ENCODE peak calls at places on chromosomes 12 and 14, in seven cellular contexts. One of them, this sample, is unnamed.

GRCh38 chr12:131896811-131897270 is 2.4 kb downstream of the ULK1 start:
- DNase-seq in body of pancreas: no peak
- DNase-seq in breast epithelium: no peak
- DNase-seq in heart left ventricle: no peak
- DNase-seq in adrenal gland: no peak
- DNase-seq in IMR-90: no peak
- DNase-seq in uterus: no peak
- DNase-seq in this sample: no peak

GRCh38 chr12:124385219-124385969 is 90.5 kb downstream of the RFLNA start:
- DNase-seq in breast epithelium: no peak
- DNase-seq in adrenal gland: no peak
- DNase-seq in IMR-90: peak; percentile 85
- DNase-seq in heart left ventricle: no peak
- DNase-seq in uterus: peak; percentile 83
- DNase-seq in body of pancreas: no peak
- DNase-seq in this sample: no peak

GRCh38 chr14:60723218-60724079 is 702 bp downstream of the SIX4 start:
- DNase-seq in uterus: peak; percentile 27
- DNase-seq in breast epithelium: peak; percentile 57
- DNase-seq in heart left ventricle: peak; percentile 33
- DNase-seq in adrenal gland: peak; percentile 50
- DNase-seq in IMR-90: peak; percentile 62
- DNase-seq in body of pancreas: peak; percentile 56
- DNase-seq in this sample: peak; percentile 38

GRCh38 chr14:103101964-103102688 is 7.6 kb downstream of the EXOC3L4 start:
- DNase-seq in body of pancreas: no peak
- DNase-seq in breast epithelium: no peak
- DNase-seq in heart left ventricle: no peak
- DNase-seq in IMR-90: no peak
- DNase-seq in uterus: no peak
- DNase-seq in adrenal gland: no peak
- DNase-seq in this sample: no peak

GRCh38 chr14:103057028-103057371 is 349 bp downstream of the CDC42BPB start:
- DNase-seq in IMR-90: no peak
- DNase-seq in uterus: no peak
- DNase-seq in body of pancreas: peak; percentile 42
- DNase-seq in heart left ventricle: peak; percentile 55
- DNase-seq in adrenal gland: no peak
- DNase-seq in breast epithelium: no peak
- DNase-seq in this sample: no peak

GRCh38 chr12:100528471-100529139 is 44.9 kb upstream of the GAS2L3 start:
- DNase-seq in body of pancreas: no peak
- DNase-seq in adrenal gland: no peak
- DNase-seq in heart left ventricle: no peak
- DNase-seq in IMR-90: no peak
- DNase-seq in breast epithelium: no peak
- DNase-seq in uterus: no peak
- DNase-seq in this sample: no peak

GRCh38 chr12:76379261-76379660 is 31.0 kb upstream of the BBS10 start:
- DNase-seq in uterus: no peak
- DNase-seq in breast epithelium: no peak
- DNase-seq in adrenal gland: no peak
- DNase-seq in body of pancreas: no peak
- DNase-seq in heart left ventricle: no peak
- DNase-seq in IMR-90: no peak
- DNase-seq in this sample: no peak

GRCh38 chr12:92078167-92079053 is 67.2 kb downstream of the BTG1 start:
- DNase-seq in uterus: peak; percentile 67
- DNase-seq in adrenal gland: no peak
- DNase-seq in IMR-90: peak; percentile 96
- DNase-seq in breast epithelium: no peak
- DNase-seq in heart left ventricle: no peak
- DNase-seq in body of pancreas: no peak
- DNase-seq in this sample: no peak

GRCh38 chr12:116687888-116688287 is 50.0 kb downstream of the SPRING1 start:
- DNase-seq in body of pancreas: peak; percentile 35
- DNase-seq in IMR-90: no peak
- DNase-seq in adrenal gland: peak; percentile 46
- DNase-seq in heart left ventricle: peak; percentile 54
- DNase-seq in uterus: peak; percentile 33
- DNase-seq in breast epithelium: no peak
- DNase-seq in this sample: no peak

GRCh38 chr12:65561798-65562382 is 262.4 kb upstream of the HMGA2 start:
- DNase-seq in uterus: no peak
- DNase-seq in body of pancreas: no peak
- DNase-seq in adrenal gland: no peak
- DNase-seq in IMR-90: peak; percentile 93
- DNase-seq in breast epithelium: no peak
- DNase-seq in heart left ventricle: no peak
- DNase-seq in this sample: no peak

GRCh38 chr14:58082011-58082410 is 70.0 kb downstream of the ARMH4 start:
- DNase-seq in heart left ventricle: no peak
- DNase-seq in body of pancreas: no peak
- DNase-seq in breast epithelium: no peak
- DNase-seq in IMR-90: peak; percentile 51
- DNase-seq in adrenal gland: no peak
- DNase-seq in uterus: no peak
- DNase-seq in this sample: no peak

GRCh38 chr12:56931474-56931978 is 2.7 kb downstream of the SDR9C7 start:
- DNase-seq in breast epithelium: no peak
- DNase-seq in uterus: no peak
- DNase-seq in adrenal gland: no peak
- DNase-seq in body of pancreas: no peak
- DNase-seq in IMR-90: peak; percentile 57
- DNase-seq in heart left ventricle: no peak
- DNase-seq in this sample: no peak

GRCh38 chr14:66403183-66403582 is 83.0 kb upstream of the CCDC196 start:
- DNase-seq in uterus: no peak
- DNase-seq in body of pancreas: no peak
- DNase-seq in breast epithelium: no peak
- DNase-seq in adrenal gland: no peak
- DNase-seq in IMR-90: peak; percentile 28
- DNase-seq in heart left ventricle: no peak
- DNase-seq in this sample: no peak

GRCh38 chr12:1691123-1692007 is 495 bp downstream of the ADIPOR2 start:
- DNase-seq in adrenal gland: peak; percentile 55
- DNase-seq in body of pancreas: no peak
- DNase-seq in heart left ventricle: peak; percentile 65
- DNase-seq in uterus: peak; percentile 32
- DNase-seq in breast epithelium: no peak
- DNase-seq in IMR-90: no peak
- DNase-seq in this sample: peak; percentile 21

GRCh38 chr14:21227981-21228380 is 41.3 kb downstream of the HNRNPC start:
- DNase-seq in breast epithelium: no peak
- DNase-seq in body of pancreas: no peak
- DNase-seq in IMR-90: no peak
- DNase-seq in heart left ventricle: no peak
- DNase-seq in adrenal gland: no peak
- DNase-seq in uterus: no peak
- DNase-seq in this sample: no peak

GRCh38 chr12:12723147-12723680 is 6.0 kb downstream of the CDKN1B start:
- DNase-seq in uterus: no peak
- DNase-seq in IMR-90: peak; percentile 37
- DNase-seq in body of pancreas: no peak
- DNase-seq in breast epithelium: no peak
- DNase-seq in adrenal gland: no peak
- DNase-seq in heart left ventricle: no peak
- DNase-seq in this sample: no peak

DNA sequence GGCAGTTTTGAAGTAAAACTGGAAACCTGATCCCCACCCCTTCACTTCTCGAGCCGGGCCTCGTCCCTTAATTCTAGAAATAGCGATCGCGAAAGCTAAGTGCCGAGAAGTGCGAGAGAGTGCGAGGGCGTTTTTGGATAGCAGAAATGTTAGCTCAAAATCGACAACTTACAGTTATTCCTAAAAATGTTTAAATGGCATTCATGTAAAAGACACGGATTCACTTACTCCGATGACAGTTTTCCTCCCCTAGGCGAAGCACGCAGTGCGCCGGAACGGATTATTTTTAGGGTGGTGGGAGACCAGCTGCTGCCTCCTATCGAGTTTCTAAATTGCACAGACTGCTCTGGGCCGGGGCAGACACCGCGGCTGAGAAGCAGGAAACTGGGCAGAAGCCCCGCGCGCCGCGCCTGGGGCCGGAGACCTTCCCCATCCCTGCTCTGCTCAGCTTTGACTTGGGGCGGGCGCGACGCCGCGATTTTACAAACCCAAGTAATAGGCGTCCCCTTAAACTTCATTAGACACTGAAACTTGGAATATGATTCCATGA is at the start of gene ABCC9:
- DNase-seq in breast epithelium: no peak
- DNase-seq in uterus: peak; percentile 63
- DNase-seq in heart left ventricle: peak; percentile 76
- DNase-seq in IMR-90: peak; percentile 33
- DNase-seq in body of pancreas: peak; percentile 61
- DNase-seq in adrenal gland: peak; percentile 47
- DNase-seq in this sample: peak; percentile 30
- TF ChIP-seq POLR2A in breast epithelium: no peak
- TF ChIP-seq POLR2A in uterus: peak; percentile 45
- TF ChIP-seq POLR2A in heart left ventricle: peak; percentile 54
- TF ChIP-seq POLR2A in IMR-90: no peak
- TF ChIP-seq POLR2A in body of pancreas: no peak
- TF ChIP-seq POLR2A in adrenal gland: no peak
- TF ChIP-seq POLR2A in this sample: no peak

DNA sequence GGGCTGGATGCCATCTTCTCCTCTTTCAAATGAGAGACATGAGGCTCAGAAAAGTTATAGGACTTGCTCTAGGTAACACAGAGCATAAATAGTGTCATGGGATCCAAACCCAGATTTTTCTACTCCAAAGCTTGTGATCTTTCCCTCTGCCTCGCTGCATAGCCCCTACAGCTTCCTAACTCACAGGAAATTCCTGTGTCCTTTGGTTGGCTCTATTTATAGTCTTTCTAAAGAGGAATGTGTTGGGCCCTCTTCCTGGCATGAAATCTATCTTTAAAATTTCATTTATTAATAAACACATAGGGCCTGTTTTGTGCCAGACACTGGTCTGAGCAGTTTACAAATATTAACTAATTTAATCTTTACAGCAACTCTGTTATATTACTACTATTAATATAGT is 9.8 kb upstream of the KCNA5 start:
- DNase-seq in heart left ventricle: no peak
- DNase-seq in breast epithelium: no peak
- DNase-seq in adrenal gland: no peak
- DNase-seq in body of pancreas: no peak
- DNase-seq in uterus: no peak
- DNase-seq in IMR-90: no peak
- DNase-seq in this sample: no peak
- H3K27ac ChIP-seq in heart left ventricle: no peak overlapping the region
- H3K27ac ChIP-seq in breast epithelium: no peak overlapping the region
- H3K27ac ChIP-seq in adrenal gland: no peak overlapping the region
- H3K27ac ChIP-seq in body of pancreas: no peak overlapping the region
- H3K27ac ChIP-seq in uterus: no peak overlapping the region
- H3K27ac ChIP-seq in IMR-90: no peak overlapping the region
- H3K27ac ChIP-seq in this sample: no peak overlapping the region

GRCh38 chr14:69654109-69654508 is 42.7 kb downstream of the SUSD6 start:
- DNase-seq in heart left ventricle: no peak
- DNase-seq in adrenal gland: peak; percentile 50
- DNase-seq in IMR-90: no peak
- DNase-seq in breast epithelium: no peak
- DNase-seq in body of pancreas: no peak
- DNase-seq in uterus: no peak
- DNase-seq in this sample: peak; percentile 75

GRCh38 chr14:69651653-69652052 is 40.3 kb downstream of the SUSD6 start:
- DNase-seq in adrenal gland: no peak
- DNase-seq in heart left ventricle: no peak
- DNase-seq in breast epithelium: no peak
- DNase-seq in IMR-90: peak; percentile 28
- DNase-seq in uterus: no peak
- DNase-seq in body of pancreas: no peak
- DNase-seq in this sample: no peak

GRCh38 chr14:69648480-69649414 is 37.4 kb downstream of the SUSD6 start:
- DNase-seq in heart left ventricle: no peak
- DNase-seq in breast epithelium: no peak
- DNase-seq in body of pancreas: no peak
- DNase-seq in IMR-90: peak; percentile 93
- DNase-seq in adrenal gland: no peak
- DNase-seq in uterus: no peak
- DNase-seq in this sample: no peak

GRCh38 chr14:69650948-69651369 is 39.6 kb downstream of the SUSD6 start:
- DNase-seq in uterus: no peak
- DNase-seq in breast epithelium: peak; percentile 61
- DNase-seq in body of pancreas: no peak
- DNase-seq in adrenal gland: no peak
- DNase-seq in IMR-90: no peak
- DNase-seq in heart left ventricle: no peak
- DNase-seq in this sample: no peak

GRCh38 chr14:69652942-69653680 is 41.7 kb downstream of the SUSD6 start:
- DNase-seq in uterus: no peak
- DNase-seq in body of pancreas: no peak
- DNase-seq in IMR-90: peak; percentile 47
- DNase-seq in adrenal gland: peak; percentile 44
- DNase-seq in breast epithelium: no peak
- DNase-seq in heart left ventricle: no peak
- DNase-seq in this sample: no peak
- TF ChIP-seq POLR2A in uterus: no peak
- TF ChIP-seq POLR2A in body of pancreas: no peak
- TF ChIP-seq POLR2A in IMR-90: no peak
- TF ChIP-seq POLR2A in adrenal gland: no peak
- TF ChIP-seq POLR2A in breast epithelium: no peak
- TF ChIP-seq POLR2A in heart left ventricle: no peak
- TF ChIP-seq POLR2A in this sample: no peak

GRCh38 chr12:130367523-130367922 is 29.8 kb downstream of the PIWIL1 start:
- DNase-seq in breast epithelium: no peak
- DNase-seq in uterus: no peak
- DNase-seq in IMR-90: no peak
- DNase-seq in heart left ventricle: no peak
- DNase-seq in body of pancreas: no peak
- DNase-seq in adrenal gland: no peak
- DNase-seq in this sample: no peak

GRCh38 chr12:130366159-130366558 is 28.5 kb downstream of the PIWIL1 start:
- DNase-seq in breast epithelium: no peak
- DNase-seq in body of pancreas: no peak
- DNase-seq in IMR-90: no peak
- DNase-seq in adrenal gland: no peak
- DNase-seq in uterus: no peak
- DNase-seq in heart left ventricle: no peak
- DNase-seq in this sample: no peak

GRCh38 chr12:130364578-130364977 is 26.9 kb downstream of the PIWIL1 start:
- DNase-seq in breast epithelium: no peak
- DNase-seq in IMR-90: no peak
- DNase-seq in uterus: no peak
- DNase-seq in body of pancreas: no peak
- DNase-seq in heart left ventricle: no peak
- DNase-seq in adrenal gland: no peak
- DNase-seq in this sample: no peak

GRCh38 chr12:130362060-130362459 is 24.4 kb downstream of the PIWIL1 start:
- DNase-seq in breast epithelium: no peak
- DNase-seq in adrenal gland: no peak
- DNase-seq in uterus: no peak
- DNase-seq in heart left ventricle: no peak
- DNase-seq in body of pancreas: no peak
- DNase-seq in IMR-90: no peak
- DNase-seq in this sample: no peak

DNA sequence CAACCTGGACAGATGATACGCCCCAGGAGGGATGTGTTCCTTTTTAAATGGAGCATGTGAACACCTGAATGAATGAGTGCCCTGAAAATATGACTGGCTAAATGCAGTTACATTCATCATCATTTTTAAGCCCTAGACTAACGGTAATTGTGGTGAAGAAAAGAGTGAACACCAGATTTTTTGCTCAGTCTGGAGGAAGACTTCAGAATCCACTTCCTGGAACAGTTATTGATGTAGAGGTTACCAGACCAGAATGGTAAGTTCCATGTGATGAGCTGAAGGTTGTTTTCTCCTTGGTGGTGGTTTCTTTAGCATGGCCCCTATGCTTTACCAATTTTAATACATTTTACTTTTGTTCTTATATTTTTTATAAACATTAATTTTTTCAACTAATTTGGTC is 29.3 kb downstream of the PIWIL1 start:
- DNase-seq in heart left ventricle: no peak
- DNase-seq in uterus: no peak
- DNase-seq in IMR-90: no peak
- DNase-seq in breast epithelium: no peak
- DNase-seq in body of pancreas: no peak
- DNase-seq in adrenal gland: no peak
- DNase-seq in this sample: no peak
- H3K27ac ChIP-seq in heart left ventricle: no peak overlapping the region
- H3K27ac ChIP-seq in uterus: no peak overlapping the region
- H3K27ac ChIP-seq in IMR-90: no peak overlapping the region
- H3K27ac ChIP-seq in breast epithelium: no peak overlapping the region
- H3K27ac ChIP-seq in body of pancreas: no peak overlapping the region
- H3K27ac ChIP-seq in adrenal gland: no peak overlapping the region
- H3K27ac ChIP-seq in this sample: no peak overlapping the region